ENCODE peak calls at places on chromosomes 12 and 14, in four cellular contexts. S, B, M and L are unnamed samples.

GRCh38 chr12:114916531-114916930 is 232.6 kb upstream of the TBX3 start:
- DNase-seq in S (no peak), B (no peak), M (no peak), L (peak)

GRCh38 chr12:25977047-25977446 is 18.6 kb downstream of the RASSF8 start:
- DNase-seq in S (no peak), B (no peak), M (no peak), L (no peak)

GRCh38 chr12:34218193-34219045 is 196.1 kb downstream of the ALG10 start:
- DNase-seq in S (peak), B (peak), M (peak), L (peak)

GRCh38 chr12:93813972-93814821 is 137.0 kb downstream of the CRADD start:
- DNase-seq in S (peak), B (peak), M (no peak), L (no peak)

GRCh38 chr12:64039285-64039871 is 182.7 kb downstream of the KICS2 start:
- DNase-seq in S (no peak), B (no peak), M (peak), L (no peak)

GRCh38 chr14:90605430-90605829 is 208.6 kb downstream of the CALM1 start:
- DNase-seq in S (no peak), B (no peak), M (peak), L (peak)

GRCh38 chr12:100672075-100672592 is 98.7 kb downstream of the GAS2L3 start:
- DNase-seq in S (peak), B (no peak), M (peak), L (peak)

GRCh38 chr12:102800565-102800964 is 116.5 kb downstream of the PAH start:
- DNase-seq in S (no peak), B (no peak), M (no peak), L (no peak)

GRCh38 chr12:54040648-54041047 is 7.8 kb downstream of the HOXC5 start:
- DNase-seq in S (no peak), B (no peak), M (no peak), L (no peak)

GRCh38 chr14:34851395-34851794 is 23.8 kb downstream of the BAZ1A start:
- DNase-seq in S (no peak), B (no peak), M (no peak), L (no peak)

GRCh38 chr12:51886021-51886710 is 1.7 kb upstream of the ANKRD33 start:
- DNase-seq in S (peak), B (peak), M (peak), L (peak)

GRCh38 chr12:44858456-44858855 is 17.7 kb downstream of the NELL2 start:
- DNase-seq in S (no peak), B (no peak), M (no peak), L (no peak)

GRCh38 chr12:10554228-10554970 is 48.7 kb downstream of the EIF2S3B start:
- DNase-seq in S (no peak), B (no peak), M (no peak), L (no peak)

GRCh38 chr12:560666-561065 is 100.9 kb downstream of the B4GALNT3 start:
- DNase-seq in S (no peak), B (no peak), M (no peak), L (no peak)

GRCh38 chr12:15130521-15130920 is 90.7 kb downstream of the RERG start:
- DNase-seq in S (no peak), B (no peak), M (no peak), L (no peak)

GRCh38 chr14:31530136-31530535 is 31.1 kb upstream of the NUBPL start:
- DNase-seq in S (no peak), B (no peak), M (no peak), L (no peak)

GRCh38 chr12:116319851-116320621 is 42.5 kb upstream of the MED13L start:
- DNase-seq in S (no peak), B (peak), M (no peak), L (no peak)

GRCh38 chr12:107079172-107080011 is 14.0 kb downstream of the CRY1 start:
- DNase-seq in S (peak), B (no peak), M (peak), L (no peak)
- TF ChIP-seq CTCF in S (peak), B (no peak), M (peak), L (peak)

DNA sequence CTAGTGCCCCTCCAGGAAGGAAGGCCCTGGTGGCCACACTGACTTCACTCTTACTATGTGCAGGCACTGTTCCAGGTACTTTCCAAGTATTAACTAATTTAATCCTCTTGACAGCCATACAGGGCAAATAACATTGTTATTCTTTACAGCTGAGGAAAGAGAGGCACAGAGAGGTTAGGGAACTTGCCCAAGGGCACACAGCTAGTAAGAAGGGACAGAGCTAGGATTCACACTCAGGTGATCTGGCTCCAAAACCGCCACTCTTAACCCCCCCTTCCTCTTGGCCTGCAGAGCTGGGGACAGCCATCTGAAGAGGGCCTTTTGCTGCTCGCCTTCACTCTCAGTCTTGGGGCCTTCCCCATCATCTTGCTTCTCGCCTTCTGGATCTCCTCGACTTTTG is 4.0 kb downstream of the JDP2 start:
- DNase-seq in S (no peak), B (no peak), M (no peak), L (no peak)
- H3K4me3 ChIP-seq in S (no peak), B (no peak), M (no peak), L (no peak)

DNA sequence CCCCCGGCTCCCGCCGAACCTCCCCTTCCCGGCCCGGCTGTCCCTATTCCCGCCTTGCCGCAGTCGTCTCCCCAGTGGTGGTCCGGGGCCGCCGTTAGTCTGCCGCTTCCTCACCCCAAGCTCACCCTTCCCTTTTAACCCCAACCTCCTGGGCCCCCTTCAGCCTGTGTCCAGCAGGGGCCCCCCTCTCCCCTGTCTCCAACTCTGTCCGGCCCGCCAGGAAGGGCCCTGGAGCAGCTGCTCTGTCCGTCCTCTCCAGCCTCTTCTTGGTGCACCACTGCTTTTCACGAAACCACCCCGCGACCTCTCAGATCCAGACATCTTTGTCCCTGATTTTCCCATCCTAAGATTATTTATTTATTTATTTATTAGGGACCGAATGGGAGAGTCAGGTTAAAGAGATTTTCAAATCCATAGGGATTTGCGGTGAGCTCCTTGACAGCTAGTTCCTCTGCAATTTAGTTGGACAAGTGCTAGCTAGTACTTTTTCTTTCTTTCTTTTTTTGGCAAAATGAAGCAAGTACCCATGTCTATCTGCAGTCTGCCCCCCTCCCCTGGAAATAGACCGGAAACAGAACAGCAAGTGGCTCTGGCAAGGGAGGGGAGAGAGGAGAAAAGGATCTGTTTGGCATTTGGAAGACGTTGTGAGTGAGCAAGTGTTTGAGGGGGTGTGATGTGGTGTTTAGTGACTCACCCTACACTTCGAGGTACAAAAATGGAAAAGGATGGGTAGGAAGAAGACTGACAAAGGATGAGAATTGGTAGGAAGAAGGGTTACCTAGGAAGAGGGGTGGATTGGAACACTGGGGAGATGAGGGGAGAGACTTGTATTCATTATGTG is 632 bp downstream of the UBR7 start:
- DNase-seq in S (no peak), B (no peak), M (peak), L (peak)
- TF ChIP-seq CTCF in S (peak), B (no peak), M (peak), L (peak)

GRCh38 chr12:27542628-27543027 is 18.6 kb downstream of the PPFIBP1 start:
- DNase-seq in S (no peak), B (no peak), M (no peak), L (no peak)
- H3K4me3 ChIP-seq in S (no peak), B (no peak), M (no peak), L (no peak)

DNA sequence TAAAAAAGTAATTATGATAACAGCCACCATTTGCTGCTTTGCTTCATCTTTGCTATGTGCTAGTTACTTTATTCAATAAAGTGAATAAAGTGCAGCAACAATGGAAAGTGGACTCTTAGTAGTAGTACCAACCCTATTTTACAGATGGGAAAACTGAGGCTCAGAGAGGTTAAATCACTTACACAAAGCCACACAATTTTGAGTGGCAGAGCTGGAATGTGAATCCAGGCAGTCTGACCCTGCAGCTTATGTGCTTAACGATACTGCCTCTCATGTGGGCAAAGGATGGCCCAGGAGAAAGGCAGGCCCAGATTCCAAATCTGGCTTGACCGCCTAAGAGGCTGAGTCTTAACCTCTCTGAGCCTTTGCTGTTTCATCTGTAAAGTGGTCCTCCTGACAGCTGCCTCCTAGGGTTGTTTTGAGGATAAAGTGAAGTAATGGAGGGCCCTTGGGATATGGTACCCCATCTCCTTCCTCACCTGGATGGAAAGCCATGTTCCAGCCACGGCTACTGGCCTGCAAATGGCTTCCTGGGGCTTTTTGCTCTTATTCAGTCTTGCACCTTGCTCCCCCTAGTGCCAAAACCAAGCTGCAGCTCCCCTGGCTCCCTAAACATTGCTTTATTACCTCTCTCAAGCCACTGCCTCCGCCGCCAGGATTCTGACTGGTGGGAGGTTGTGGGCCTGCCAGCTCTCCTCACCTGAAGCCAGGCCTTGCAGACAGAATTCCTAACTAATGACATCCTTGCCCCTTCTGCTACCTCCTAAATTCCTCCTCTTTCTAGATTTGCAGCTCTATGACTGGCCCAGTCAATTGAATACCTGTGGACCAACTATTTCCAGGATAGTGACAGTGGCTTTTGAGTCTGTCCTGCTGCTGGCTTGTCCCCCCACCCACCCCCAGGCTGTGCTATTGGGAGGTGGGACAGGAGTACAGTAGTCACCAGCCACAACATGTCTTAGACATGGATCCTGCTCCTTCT is 283.3 kb upstream of the PWP1 start:
- DNase-seq in S (peak), B (no peak), M (peak), L (peak)
- TF ChIP-seq CTCF in S (peak), B (no peak), M (peak), L (peak)

DNA sequence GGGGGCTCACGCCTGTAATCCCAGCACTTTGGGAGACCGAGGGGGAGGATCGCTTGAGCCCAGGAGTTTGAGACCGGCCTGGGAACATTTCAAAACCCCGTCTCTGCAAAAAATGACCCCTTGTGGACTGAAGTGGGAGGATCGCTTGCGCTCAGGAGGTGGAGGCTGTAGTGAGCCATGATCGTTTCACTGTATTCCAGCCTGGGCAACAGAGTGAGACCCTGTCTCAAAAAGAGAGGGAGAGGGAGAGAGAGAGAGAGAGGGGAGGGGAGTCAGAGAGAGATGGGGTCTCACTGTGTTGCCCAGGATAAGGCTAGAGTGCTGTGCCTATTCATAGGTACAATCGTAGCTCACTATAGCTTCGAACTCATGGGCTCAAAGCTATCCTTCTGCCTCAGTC is 2.8 kb downstream of the FGD4 start:
- DNase-seq in S (no peak), B (no peak), M (no peak), L (no peak)
- H3K4me3 ChIP-seq in S (no peak), B (no peak), M (no peak), L (peak)

GRCh38 chr14:92884410-92884809 is 38.5 kb upstream of the CHGA start:
- DNase-seq in S (no peak), B (no peak), M (no peak), L (no peak)

GRCh38 chr14:92883066-92883465 is 39.9 kb upstream of the CHGA start:
- DNase-seq in S (no peak), B (no peak), M (no peak), L (no peak)

GRCh38 chr14:92880351-92880750 is 42.6 kb upstream of the CHGA start:
- DNase-seq in S (no peak), B (no peak), M (no peak), L (no peak)

GRCh38 chr14:92877757-92878431 is 45.1 kb upstream of the CHGA start:
- DNase-seq in S (peak), B (no peak), M (peak), L (peak)

GRCh38 chr14:92880851-92881250 is 42.1 kb upstream of the CHGA start:
- DNase-seq in S (peak), B (no peak), M (peak), L (peak)
- TF ChIP-seq CTCF in S (peak), B (no peak), M (peak), L (peak)

DNA sequence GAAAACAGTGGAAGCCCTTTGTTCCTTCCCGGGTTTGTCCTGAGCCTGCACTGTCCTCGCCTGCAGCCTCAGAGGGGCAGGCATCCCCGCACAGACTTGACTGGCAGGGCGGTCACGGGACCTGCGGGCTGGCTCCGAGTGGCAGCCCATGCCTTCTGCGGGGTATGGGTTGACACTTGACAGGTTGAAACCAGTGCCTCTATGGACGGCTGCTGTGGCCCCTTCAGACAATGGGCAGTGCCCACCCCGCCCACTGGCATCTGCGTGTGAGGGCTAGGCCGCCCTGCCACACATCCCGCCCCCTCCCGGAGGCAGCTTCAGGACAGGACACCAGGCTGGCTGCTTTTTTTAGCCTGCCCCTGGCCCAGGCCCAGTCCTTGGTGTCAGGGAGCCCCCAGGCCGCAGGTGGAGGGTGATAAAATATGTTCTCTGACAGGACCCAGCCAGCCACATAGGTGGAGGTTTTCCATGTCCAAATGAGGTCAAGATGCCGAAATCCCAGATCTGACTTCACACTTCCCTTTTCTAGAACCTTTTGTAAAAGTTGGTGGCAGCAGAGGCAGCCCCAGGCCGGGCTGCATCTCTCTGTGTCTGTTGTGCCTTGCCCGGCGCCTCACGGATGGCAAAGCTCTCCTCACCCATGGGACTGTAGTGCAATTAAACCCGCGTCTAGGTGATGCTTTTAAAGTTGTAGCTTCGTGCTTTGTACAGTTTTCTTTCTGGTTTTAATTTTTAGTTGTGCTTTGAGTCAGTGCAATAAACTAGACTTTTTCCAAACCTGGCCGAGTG is 10.0 kb downstream of the ANKRD9 start:
- DNase-seq in S (no peak), B (no peak), M (no peak), L (peak)
- H3K4me3 ChIP-seq in S (no peak), B (no peak), M (no peak), L (no peak)